ENCODE peak calls at places on chromosomes 7 and 10, in seven cellular contexts. M, N, P, S, A, H and E are unnamed samples.

GRCh38 chr7:41716691-41717090 is 13.8 kb upstream of the INHBA start:
- DNase-seq in M (no peak), S (no peak), N (no peak), A (no peak), P (no peak), H (no peak), E (no peak)

GRCh38 chr10:91909178-91909677 is at the start of gene FGFBP3:
- DNase-seq in S (no peak), P (peak), A (no peak), M (peak), H (no peak), N (peak), E (no peak)

GRCh38 chr10:129888784-129889616 is 75.1 kb downstream of the EBF3 start:
- DNase-seq in P (peak), S (peak), M (no peak), H (no peak), A (peak), N (no peak), E (no peak)

GRCh38 chr7:55021951-55022617 is 3.3 kb downstream of the EGFR start:
- DNase-seq in N (no peak), M (no peak), P (no peak), H (no peak), A (no peak), S (no peak), E (no peak)

GRCh38 chr7:109126404-109127050 is 556.9 kb downstream of the DNAJB9 start:
- DNase-seq in A (no peak), H (no peak), P (no peak), N (no peak), S (peak), M (no peak), E (no peak)

GRCh38 chr7:121313220-121313792 is 15.5 kb upstream of the WNT16 start:
- DNase-seq in M (no peak), N (no peak), H (no peak), S (no peak), A (no peak), P (no peak), E (no peak)

GRCh38 chr7:157432541-157432956 is 95.7 kb downstream of the DNAJB6 start:
- DNase-seq in S (peak), H (no peak), M (peak), A (no peak), N (peak), P (peak), E (peak)

GRCh38 chr7:5396542-5396941 is 27.1 kb downstream of the TNRC18 start:
- DNase-seq in S (no peak), H (no peak), P (peak), M (peak), A (no peak), N (peak), E (no peak)

GRCh38 chr10:15348579-15348978 is 22.5 kb downstream of the FAM171A1 start:
- DNase-seq in P (no peak), H (no peak), S (no peak), A (peak), M (no peak), N (no peak), E (no peak)

GRCh38 chr7:1742555-1743303 is 72.7 kb downstream of the ELFN1 start:
- DNase-seq in S (no peak), P (peak), N (no peak), H (no peak), M (no peak), A (peak), E (no peak)

GRCh38 chr7:48251766-48252165 is 80.5 kb downstream of the ABCA13 start:
- DNase-seq in S (no peak), A (no peak), N (no peak), M (no peak), H (no peak), P (no peak), E (no peak)

GRCh38 chr10:69874464-69874863 is 72.8 kb downstream of the COL13A1 start:
- DNase-seq in M (no peak), A (no peak), N (no peak), S (no peak), P (no peak), H (no peak), E (no peak)

GRCh38 chr7:152544481-152544927 is 108.7 kb upstream of the KMT2C start:
- DNase-seq in H (no peak), A (no peak), N (no peak), S (no peak), P (no peak), M (no peak), E (no peak)

GRCh38 chr7:102044984-102045673 is 227.7 kb downstream of the CUX1 start:
- DNase-seq in P (no peak), H (peak), N (peak), A (peak), S (no peak), M (peak), E (no peak)

GRCh38 chr10:10824611-10825148 is 193.0 kb upstream of the CELF2 start:
- DNase-seq in H (peak), P (no peak), N (no peak), S (no peak), A (no peak), M (no peak), E (no peak)

GRCh38 chr7:41702635-41703371 is at the start of gene INHBA:
- DNase-seq in M (no peak), H (no peak), P (no peak), N (no peak), A (no peak), S (no peak), E (no peak)

GRCh38 chr10:3107426-3107961 is 40.1 kb downstream of the PFKP start:
- DNase-seq in P (no peak), M (no peak), N (no peak), A (peak), S (no peak), H (peak), E (no peak)

GRCh38 chr10:15784237-15784636 is 64.5 kb upstream of the ITGA8 start:
- DNase-seq in S (no peak), N (no peak), A (no peak), M (no peak), P (no peak), H (no peak), E (no peak)

GRCh38 chr7:85185355-85186082 is 1.3 kb downstream of the SEMA3D start:
- DNase-seq in S (peak), P (peak), N (no peak), A (peak), M (peak), H (no peak), E (no peak)

GRCh38 chr10:28690545-28690944 is 13.2 kb downstream of the BAMBI start:
- DNase-seq in S (no peak), P (no peak), H (no peak), A (no peak), M (no peak), N (no peak), E (no peak)

GRCh38 chr10:45809829-45810228 is 37.5 kb downstream of the AGAP4 start:
- DNase-seq in A (no peak), N (no peak), S (no peak), M (no peak), H (no peak), P (no peak), E (no peak)

GRCh38 chr10:110861930-110862677 is 9.6 kb upstream of the PDCD4 start:
- DNase-seq in S (no peak), P (no peak), H (no peak), N (no peak), M (no peak), A (no peak), E (no peak)

GRCh38 chr10:1733720-1734119 is 3.6 kb downstream of the ADARB2 start:
- DNase-seq in P (no peak), H (no peak), A (no peak), S (no peak), N (no peak), M (peak), E (no peak)

GRCh38 chr7:55425141-55425752 is 60.1 kb downstream of the LANCL2 start:
- DNase-seq in H (no peak), M (no peak), S (no peak), A (no peak), N (no peak), P (no peak), E (no peak)

GRCh38 chr7:155647734-155648133 is 3.3 kb downstream of the RBM33 start:
- DNase-seq in A (no peak), N (no peak), P (no peak), M (no peak), H (no peak), S (no peak), E (no peak)

GRCh38 chr7:25835191-25835590 is 316.8 kb upstream of the NFE2L3 start:
- DNase-seq in S (no peak), N (no peak), P (no peak), H (no peak), M (no peak), A (no peak), E (no peak)

GRCh38 chr7:98107313-98107691 is 640 bp downstream of the LMTK2 start:
- DNase-seq in S (no peak), N (no peak), M (peak), P (no peak), A (no peak), H (no peak), E (no peak)

GRCh38 chr10:77285529-77286182 is 352.0 kb downstream of the KCNMA1 start:
- DNase-seq in H (no peak), M (no peak), A (no peak), S (no peak), P (no peak), N (no peak), E (no peak)

GRCh38 chr10:14306201-14306600 is 24.5 kb downstream of the FRMD4A start:
- DNase-seq in N (no peak), H (no peak), P (no peak), M (no peak), A (no peak), S (no peak), E (no peak)

GRCh38 chr10:71980181-71981023 is 16.2 kb downstream of the CHST3 start:
- DNase-seq in M (no peak), P (no peak), A (no peak), S (no peak), H (no peak), N (no peak), E (no peak)

GRCh38 chr7:20064974-20065862 is 152.0 kb downstream of the MACC1 start:
- DNase-seq in P (no peak), A (no peak), M (no peak), H (peak), S (no peak), N (peak), E (no peak)

GRCh38 chr10:108358912-108359311 is 1194.4 kb upstream of the SORCS1 start:
- DNase-seq in S (no peak), H (no peak), M (no peak), N (no peak), A (no peak), P (no peak), E (no peak)